ENCODE peak calls at places on chromosome 4, in seven cellular contexts. U is activated T-helper 1 cell treated with Interleukin-2 at 50 U/mL for 16 hours, P is nucleus accumbens, Q is left colon, T is fibroblast of the aortic adventitia, M is astrocyte of the spinal cord, H is iPS-NIHi11. Z is an unnamed sample.

GRCh38 chr4:142480244-142480643 is 365.9 kb downstream of the INPP4B start:
- DNase-seq in Q (no peak), M (peak), H (no peak), P (no peak), U (no peak), T (peak), Z (peak)

GRCh38 chr4:53450773-53451172 is 73.3 kb downstream of the FIP1L1 start:
- DNase-seq in Q (no peak), P (no peak), M (no peak), T (peak), H (no peak), U (no peak), Z (no peak)

GRCh38 chr4:11312389-11312788 is 116.3 kb downstream of the HS3ST1 start:
- DNase-seq in Q (no peak), U (no peak), H (no peak), M (peak), T (peak), P (no peak), Z (no peak)

GRCh38 chr4:56606385-56606784 is 74.7 kb downstream of the HOPX start:
- DNase-seq in U (no peak), Q (no peak), P (no peak), T (no peak), H (no peak), M (no peak), Z (no peak)

GRCh38 chr4:22240814-22241213 is 275.1 kb downstream of the ADGRA3 start:
- DNase-seq in M (no peak), P (no peak), H (no peak), U (no peak), T (no peak), Q (no peak), Z (no peak)

GRCh38 chr4:29540439-29541102 is 1179.6 kb upstream of the PCDH7 start:
- DNase-seq in M (peak), Q (no peak), P (no peak), T (no peak), H (no peak), U (no peak), Z (no peak)

GRCh38 chr4:25925486-25926201 is 11.6 kb downstream of the SMIM20 start:
- DNase-seq in Q (peak), U (no peak), P (no peak), H (peak), T (peak), M (peak), Z (peak)

GRCh38 chr4:41670982-41671381 is 77.5 kb downstream of the PHOX2B start:
- DNase-seq in H (no peak), U (no peak), M (no peak), Q (no peak), T (no peak), P (no peak), Z (no peak)

GRCh38 chr4:22496165-22496813 is 19.6 kb downstream of the ADGRA3 start:
- DNase-seq in U (no peak), M (no peak), Q (no peak), T (no peak), P (no peak), H (no peak), Z (no peak)

Z was measured in endothelial cell of umbilical vein.